ENCODE peak calls at places on chromosome 5, in ten cellular contexts. N is A172; P is anterior cingulate cortex; L is pons; W is left colon; K is naive thymus-derived CD8-positive, alpha-beta T cell; C is tibial nerve; B is stimulated activated CD8-positive, alpha-beta memory T cell treated with anti-CD3 and anti-CD28 coated beads, Interleukin-12 subunit alpha, Interleukin-12 subunit beta, amount 100 ng/mL, for 1 hour; F is MCF 10A; H is Daoy. T is an unnamed sample.

GRCh38 chr5:33258553-33258952 is 182.2 kb upstream of the TARS1 start:
- DNase-seq in N (no peak), P (no peak), L (no peak), W (no peak), K (no peak), C (no peak), B (no peak), F (no peak), H (no peak), T (no peak)

GRCh38 chr5:95958308-95959014 is 3.2 kb downstream of the ELL2 start:
- DNase-seq in N (peak), P (peak), L (no peak), W (peak), K (no peak), C (no peak), B (no peak), F (peak), H (peak), T (no peak)

GRCh38 chr5:111984044-111984443 is 227.1 kb upstream of the NREP start:
- DNase-seq in N (peak), P (no peak), L (no peak), W (no peak), K (no peak), C (no peak), B (no peak), F (peak), H (peak), T (peak)

GRCh38 chr5:53671447-53671846 is 111.0 kb downstream of the NDUFS4 start:
- DNase-seq in N (no peak), P (no peak), L (no peak), W (no peak), K (no peak), C (no peak), B (no peak), F (no peak), H (no peak), T (no peak)

GRCh38 chr5:82277613-82277986 is 554 bp downstream of the RPS23 start:
- DNase-seq in N (peak), P (no peak), L (no peak), W (no peak), K (no peak), C (no peak), B (no peak), F (no peak), H (no peak), T (no peak)

GRCh38 chr5:39452846-39453245 is 28.1 kb upstream of the DAB2 start:
- DNase-seq in N (no peak), P (no peak), L (no peak), W (no peak), K (no peak), C (no peak), B (no peak), F (no peak), H (no peak), T (no peak)

GRCh38 chr5:112965733-112966306 is 10.8 kb upstream of the DCP2 start:
- DNase-seq in N (no peak), P (no peak), L (no peak), W (no peak), K (no peak), C (no peak), B (no peak), F (no peak), H (no peak), T (no peak)

GRCh38 chr5:120293796-120294195 is 170.3 kb upstream of the PRR16 start:
- DNase-seq in N (peak), P (no peak), L (no peak), W (no peak), K (no peak), C (no peak), B (no peak), F (peak), H (peak), T (peak)

GRCh38 chr5:16548812-16549211 is 68.0 kb downstream of the RETREG1 start:
- DNase-seq in N (no peak), P (no peak), L (no peak), W (no peak), K (no peak), C (no peak), B (no peak), F (no peak), H (no peak), T (no peak)

GRCh38 chr5:145345883-145346282 is 489.3 kb downstream of the PRELID2 start:
- DNase-seq in N (no peak), P (no peak), L (no peak), W (no peak), K (no peak), C (no peak), B (no peak), F (no peak), H (no peak), T (no peak)

GRCh38 chr5:28249771-28250415 is 1211.5 kb upstream of the CDH9 start:
- DNase-seq in N (no peak), P (no peak), L (no peak), W (no peak), K (no peak), C (no peak), B (no peak), F (no peak), H (no peak), T (peak)

GRCh38 chr5:82160948-82161347 is 117.2 kb downstream of the RPS23 start:
- DNase-seq in N (peak), P (no peak), L (no peak), W (no peak), K (no peak), C (no peak), B (no peak), F (no peak), H (peak), T (no peak)

GRCh38 chr5:14178671-14179211 is 35.6 kb downstream of the TRIO start:
- DNase-seq in N (peak), P (no peak), L (no peak), W (no peak), K (no peak), C (no peak), B (no peak), F (no peak), H (peak), T (peak)

GRCh38 chr5:57324159-57324558 is 150.3 kb downstream of the GPBP1 start:
- DNase-seq in N (no peak), P (no peak), L (no peak), W (no peak), K (no peak), C (no peak), B (no peak), F (no peak), H (no peak), T (no peak)

GRCh38 chr5:94544031-94544650 is 74.3 kb downstream of the KIAA0825 start:
- DNase-seq in N (no peak), P (no peak), L (peak), W (no peak), K (no peak), C (no peak), B (no peak), F (no peak), H (no peak), T (peak)

GRCh38 chr5:73280821-73281746 is 108.1 kb downstream of the TMEM174 start:
- DNase-seq in N (peak), P (no peak), L (peak), W (no peak), K (no peak), C (no peak), B (no peak), F (peak), H (peak), T (peak)

GRCh38 chr5:9924614-9925013 is 294.5 kb upstream of the TAS2R1 start:
- DNase-seq in N (peak), P (no peak), L (no peak), W (no peak), K (no peak), C (no peak), B (no peak), F (peak), H (no peak), T (peak)

GRCh38 chr5:132005591-132005990 is 5.9 kb downstream of the ACSL6 start:
- DNase-seq in N (no peak), P (no peak), L (no peak), W (no peak), K (no peak), C (no peak), B (no peak), F (no peak), H (no peak), T (no peak)

GRCh38 chr5:17154211-17154996 is 63.0 kb upstream of the BASP1 start:
- DNase-seq in N (peak), P (no peak), L (no peak), W (no peak), K (no peak), C (no peak), B (no peak), F (peak), H (peak), T (no peak)

GRCh38 chr5:79956173-79956670 is 34.8 kb downstream of the MTX3 start:
- DNase-seq in N (peak), P (no peak), L (no peak), W (no peak), K (no peak), C (no peak), B (no peak), F (peak), H (peak), T (no peak)

GRCh38 chr5:41519801-41520200 is 9.4 kb upstream of the PLCXD3 start:
- DNase-seq in N (peak), P (no peak), L (no peak), W (no peak), K (no peak), C (no peak), B (no peak), F (peak), H (no peak), T (no peak)

GRCh38 chr5:60576425-60576824 is 123.5 kb downstream of the DEPDC1B start:
- DNase-seq in N (no peak), P (no peak), L (no peak), W (no peak), K (no peak), C (no peak), B (no peak), F (no peak), H (no peak), T (no peak)

GRCh38 chr5:181211208-181211607 is 6.2 kb upstream of the TRIM7 start:
- DNase-seq in N (no peak), P (no peak), L (no peak), W (no peak), K (no peak), C (no peak), B (no peak), F (no peak), H (no peak), T (no peak)

GRCh38 chr5:143893638-143894037 is 81.7 kb downstream of the HMHB1 start:
- DNase-seq in N (no peak), P (no peak), L (no peak), W (no peak), K (no peak), C (no peak), B (no peak), F (peak), H (no peak), T (no peak)

GRCh38 chr5:56535347-56535746 is 280.0 kb upstream of the MAP3K1 start:
- DNase-seq in N (no peak), P (no peak), L (no peak), W (no peak), K (no peak), C (no peak), B (no peak), F (no peak), H (no peak), T (no peak)

GRCh38 chr5:82019342-82020138 is 47.7 kb downstream of the ATG10 start:
- DNase-seq in N (no peak), P (no peak), L (peak), W (no peak), K (no peak), C (no peak), B (no peak), F (no peak), H (no peak), T (peak)

GRCh38 chr5:10987881-10988504 is 227.0 kb upstream of the DAP start:
- DNase-seq in N (no peak), P (peak), L (peak), W (peak), K (peak), C (no peak), B (peak), F (peak), H (peak), T (no peak)

GRCh38 chr5:80825780-80826460 is 134.2 kb upstream of the RASGRF2 start:
- DNase-seq in N (no peak), P (no peak), L (peak), W (no peak), K (no peak), C (no peak), B (no peak), F (no peak), H (no peak), T (no peak)

GRCh38 chr5:177430146-177430951 is 3.9 kb downstream of the GRK6 start:
- DNase-seq in N (no peak), P (no peak), L (no peak), W (no peak), K (no peak), C (no peak), B (no peak), F (no peak), H (no peak), T (no peak)

GRCh38 chr5:155759984-155760383 is 567.0 kb upstream of the SGCD start:
- DNase-seq in N (no peak), P (no peak), L (no peak), W (no peak), K (no peak), C (no peak), B (no peak), F (no peak), H (no peak), T (no peak)

GRCh38 chr5:133384903-133385302 is 227.4 kb downstream of the FSTL4 start:
- DNase-seq in N (no peak), P (no peak), L (no peak), W (no peak), K (no peak), C (no peak), B (no peak), F (no peak), H (no peak), T (no peak)

GRCh38 chr5:160805376-160805775 is 46.6 kb downstream of the ATP10B start:
- DNase-seq in N (no peak), P (no peak), L (no peak), W (no peak), K (no peak), C (no peak), B (no peak), F (no peak), H (no peak), T (no peak)

GRCh38 chr5:74396913-74397606 is 243.5 kb downstream of the ENC1 start:
- DNase-seq in N (peak), P (no peak), L (no peak), W (no peak), K (no peak), C (no peak), B (no peak), F (no peak), H (no peak), T (no peak)

GRCh38 chr5:115378754-115379153 is 82.3 kb upstream of the CCDC112 start:
- DNase-seq in N (no peak), P (no peak), L (no peak), W (no peak), K (no peak), C (no peak), B (no peak), F (no peak), H (no peak), T (no peak)

T was measured in stromal cell of bone marrow.